ENCODE peak calls at places on chromosomes 12 and 14, in eight cellular contexts. E is activated gamma-delta T cell treated with anti-CD3 and anti-CD28 coated beads, Interleukin-2, amount 50 U/mL, for 16 hours; U is T-helper 1 cell; W is small intestine; Z is fibroblast of lung; F is WERI-Rb-1; O is neural crest cell; N is activated CD4-positive, alpha-beta T cell treated with anti-CD3 and anti-CD28 coated beads for 36 hours. L is an unnamed sample.
A peak's percentile ranks its signal among the peaks of the same experiment; 100 is the strongest.

GRCh38 chr12:42143401-42144173 is 1.1 kb downstream of the GXYLT1 start:
- DNase-seq in O (no peak), Z (peak; percentile 44), W (peak; percentile 29), F (no peak), E (no peak), U (no peak), N (no peak), L (no peak)

GRCh38 chr12:50635356-50635755 is 128.5 kb upstream of the ATF1 start:
- DNase-seq in Z (no peak), W (no peak), O (no peak), F (no peak), U (no peak), E (no peak), N (no peak), L (no peak)

GRCh38 chr12:107318804-107319535 is 225.6 kb upstream of the CRY1 start:
- DNase-seq in W (peak; percentile 38), N (peak; percentile 52), O (peak; percentile 32), F (peak; percentile 41), U (peak; percentile 10), Z (peak; percentile 47), E (no peak), L (no peak)

GRCh38 chr12:111412830-111413441 is 7.2 kb downstream of the SH2B3 start:
- DNase-seq in F (no peak), N (no peak), Z (no peak), E (no peak), U (no peak), O (no peak), W (no peak), L (no peak)

GRCh38 chr14:33465952-33466700 is 484.7 kb downstream of the EGLN3 start:
- DNase-seq in F (no peak), U (no peak), W (no peak), E (no peak), O (no peak), N (no peak), Z (no peak), L (no peak)

GRCh38 chr14:99883866-99884650 is 90.8 kb downstream of the EML1 start:
- DNase-seq in N (no peak), W (no peak), F (no peak), Z (no peak), U (no peak), O (no peak), E (no peak), L (no peak)

GRCh38 chr12:6927999-6928702 is 392 bp downstream of the ATN1 start:
- DNase-seq in E (no peak), N (peak; percentile 39), F (no peak), O (no peak), U (peak; percentile 53), Z (no peak), W (no peak), L (no peak)

GRCh38 chr14:60482743-60483142 is 3.1 kb downstream of the C14orf39 start:
- DNase-seq in O (no peak), E (no peak), W (no peak), U (no peak), F (no peak), N (no peak), Z (no peak), L (no peak)

GRCh38 chr12:124823272-124823970 is 40.2 kb downstream of the SCARB1 start:
- DNase-seq in U (no peak), E (no peak), F (no peak), Z (no peak), N (no peak), O (no peak), W (no peak), L (no peak)

GRCh38 chr14:69242311-69243224 is 17.4 kb upstream of the GALNT16 start:
- DNase-seq in W (peak; percentile 70), Z (peak; percentile 82), U (no peak), N (peak; percentile 70), E (peak; percentile 14), F (peak; percentile 59), O (peak; percentile 61), L (no peak)

GRCh38 chr12:108127654-108128053 is 1.4 kb upstream of the WSCD2 start:
- DNase-seq in Z (no peak), F (no peak), W (no peak), U (no peak), N (no peak), O (no peak), E (no peak), L (no peak)

GRCh38 chr12:109902866-109903265 is 2.8 kb downstream of the TCHP start:
- DNase-seq in O (no peak), N (no peak), F (no peak), U (no peak), Z (no peak), E (no peak), W (no peak), L (no peak)

GRCh38 chr12:74349925-74350324 is 187.7 kb upstream of the ATXN7L3B start:
- DNase-seq in U (no peak), F (no peak), E (no peak), N (no peak), Z (no peak), O (no peak), W (no peak), L (no peak)

GRCh38 chr14:89858084-89858483 is 96.4 kb downstream of the EFCAB11 start:
- DNase-seq in N (no peak), Z (no peak), F (no peak), W (peak; percentile 85), E (no peak), O (no peak), U (no peak), L (no peak)

GRCh38 chr14:52473557-52473956 is 78.7 kb downstream of the TXNDC16 start:
- DNase-seq in N (no peak), O (no peak), E (no peak), Z (peak; percentile 71), F (no peak), U (no peak), W (peak; percentile 47), L (no peak)

GRCh38 chr14:90503582-90503981 is 106.8 kb downstream of the CALM1 start:
- DNase-seq in O (no peak), N (no peak), U (no peak), W (peak; percentile 51), F (no peak), E (no peak), Z (no peak), L (no peak)

GRCh38 chr12:72747460-72747859 is 475.3 kb downstream of the TRHDE start:
- DNase-seq in N (no peak), F (no peak), O (no peak), E (no peak), U (no peak), W (peak; percentile 1), Z (no peak), L (no peak)

GRCh38 chr14:101183376-101184103 is 280.0 kb upstream of the RTL1 start:
- DNase-seq in W (no peak), E (no peak), U (no peak), Z (peak; percentile 5), F (peak; percentile 28), N (no peak), O (peak; percentile 81), L (no peak)

GRCh38 chr12:79690606-79691298 is at the start of gene PAWR:
- DNase-seq in F (peak; percentile 88), W (peak; percentile 88), U (peak; percentile 3), O (peak; percentile 57), Z (peak; percentile 64), E (peak; percentile 3), N (peak; percentile 58), L (no peak)

GRCh38 chr12:121550974-121551631 is 29.7 kb downstream of the KDM2B start:
- DNase-seq in E (no peak), F (no peak), O (no peak), W (no peak), U (no peak), N (no peak), Z (no peak), L (no peak)

GRCh38 chr14:76376001-76376404 is at the start of gene ESRRB:
- DNase-seq in F (peak; percentile 52), Z (peak; percentile 31), U (no peak), N (no peak), W (no peak), O (peak; percentile 21), E (no peak), L (no peak)

GRCh38 chr12:116339062-116339461 is 61.6 kb upstream of the MED13L start:
- DNase-seq in N (no peak), F (no peak), Z (no peak), O (no peak), E (no peak), W (no peak), U (no peak), L (no peak)

GRCh38 chr14:23033801-23034497 is 751 bp downstream of the PSMB5 start:
- DNase-seq in O (no peak), W (no peak), U (no peak), E (no peak), Z (no peak), N (no peak), F (no peak), L (no peak)

GRCh38 chr12:65825323-65825572 is 965 bp downstream of the HMGA2 start:
- DNase-seq in W (no peak), U (no peak), N (no peak), E (no peak), Z (no peak), F (no peak), O (no peak), L (no peak)

GRCh38 chr14:28542040-28542439 is 224.5 kb upstream of the FOXG1 start:
- DNase-seq in E (no peak), W (no peak), U (no peak), F (no peak), Z (peak; percentile 53), O (no peak), N (no peak), L (no peak)

GRCh38 chr12:96482086-96482485 is 7.3 kb upstream of the CFAP54 start:
- DNase-seq in N (no peak), Z (no peak), O (no peak), W (no peak), F (no peak), E (no peak), U (no peak), L (no peak)

GRCh38 chr14:78340250-78340649 is 170.1 kb downstream of the NRXN3 start:
- DNase-seq in W (no peak), O (no peak), N (no peak), Z (no peak), E (no peak), F (no peak), U (no peak), L (no peak)

GRCh38 chr12:64707362-64707761 is 51.8 kb downstream of the GNS start:
- DNase-seq in Z (no peak), F (no peak), U (no peak), W (no peak), N (no peak), O (no peak), E (no peak), L (no peak)

GRCh38 chr14:30085943-30086342 is 158.3 kb upstream of the PRKD1 start:
- DNase-seq in N (no peak), E (no peak), F (no peak), Z (no peak), W (no peak), O (no peak), U (no peak), L (no peak)

GRCh38 chr14:58638231-58639205 is 756 bp downstream of the DACT1 start:
- DNase-seq in W (peak; percentile 19), F (peak; percentile 29), Z (peak; percentile 23), N (peak; percentile 58), E (no peak), U (no peak), O (peak; percentile 26), L (no peak)